ENCODE peak calls at places on chromosomes 11 and 22, in eight cellular contexts. K is neural progenitor cell, G is cardiac fibroblast, U is lung, B is astrocyte, C is right atrium auricular region, F is cardiac muscle cell, Y is neural crest cell. S is an unnamed sample.

GRCh38 chr11:9014826-9015225 is 11.0 kb upstream of the NRIP3 start:
- DNase-seq in B (peak; percentile 3), G (no peak), C (no peak), K (no peak), Y (no peak), F (no peak), U (no peak), S (no peak)

GRCh38 chr22:24968066-24968561 is 15.6 kb downstream of the KIAA1671 start:
- DNase-seq in F (peak; percentile 30), K (peak; percentile 54), Y (no peak), U (no peak), G (no peak), B (peak; percentile 34), C (no peak), S (peak; percentile 87)

GRCh38 chr22:34804588-34804987 is 261.4 kb upstream of the ISX start:
- DNase-seq in U (no peak), B (no peak), G (no peak), Y (no peak), K (peak; percentile 50), F (peak; percentile 53), C (no peak), S (no peak)

GRCh38 chr11:18588297-18589252 is at the start of gene UEVLD:
- DNase-seq in B (peak; percentile 85), U (peak; percentile 91), C (peak; percentile 93), K (peak; percentile 93), Y (peak; percentile 82), F (peak; percentile 93), G (peak; percentile 93), S (peak; percentile 87)

GRCh38 chr11:73866586-73866996 is 10.1 kb downstream of the COA4 start:
- DNase-seq in C (peak; percentile 69), B (peak; percentile 88), F (no peak), Y (no peak), K (no peak), G (peak; percentile 91), U (peak; percentile 34), S (peak; percentile 75)

GRCh38 chr11:12269104-12269441 is 108.3 kb upstream of the PARVA start:
- DNase-seq in U (peak; percentile 80), G (peak; percentile 26), Y (no peak), K (no peak), F (no peak), B (no peak), C (no peak), S (peak; percentile 74)

GRCh38 chr11:119361056-119361787 is 14.7 kb upstream of the MFRP start:
- DNase-seq in U (peak; percentile 69), B (peak; percentile 73), G (peak; percentile 59), Y (no peak), F (peak; percentile 87), K (peak; percentile 91), C (no peak), S (peak; percentile 99)

GRCh38 chr11:45918331-45918941 is 759 bp upstream of the PEX16 start:
- DNase-seq in Y (peak; percentile 73), F (peak; percentile 84), B (peak; percentile 44), G (peak; percentile 77), U (peak; percentile 87), K (peak; percentile 79), C (peak; percentile 87), S (peak; percentile 77)

GRCh38 chr11:60345489-60345888 is 18.4 kb downstream of the MS4A6E start:
- DNase-seq in U (no peak), F (peak; percentile 57), Y (peak; percentile 20), B (no peak), C (no peak), G (no peak), K (peak; percentile 39), S (peak; percentile 42)

GRCh38 chr22:36528336-36528735 is 630 bp downstream of the EIF3D start:
- DNase-seq in G (no peak), K (no peak), F (peak; percentile 49), B (no peak), C (no peak), U (no peak), Y (no peak), S (no peak)

GRCh38 chr22:23061471-23062280 is 8.6 kb upstream of the GNAZ start:
- DNase-seq in G (no peak), F (no peak), U (no peak), B (no peak), K (no peak), Y (no peak), C (peak; percentile 46), S (no peak)

GRCh38 chr11:57406337-57406904 is 16.0 kb upstream of the PRG2 start:
- DNase-seq in B (peak; percentile 42), G (peak; percentile 46), U (no peak), K (no peak), C (no peak), F (no peak), Y (no peak), S (no peak)

GRCh38 chr22:29744902-29745301 is 21.9 kb downstream of the ZMAT5 start:
- DNase-seq in C (no peak), G (peak; percentile 39), U (no peak), B (no peak), Y (no peak), F (no peak), K (no peak), S (peak; percentile 91)

GRCh38 chr11:134332189-134332631 is 422 bp downstream of the GLB1L2 start:
- DNase-seq in U (no peak), G (no peak), B (no peak), C (no peak), Y (peak; percentile 29), K (peak; percentile 75), F (peak; percentile 28), S (peak; percentile 6)

GRCh38 chr11:72773291-72773690 is 20.6 kb downstream of the STARD10 start:
- DNase-seq in U (no peak), G (peak; percentile 86), K (no peak), C (peak; percentile 81), F (no peak), Y (no peak), B (peak; percentile 90), S (peak; percentile 62)

GRCh38 chr22:42608481-42609361 is 6.0 kb downstream of the POLDIP3 start:
- DNase-seq in C (no peak), F (no peak), K (peak; percentile 31), U (no peak), B (peak; percentile 66), G (peak; percentile 64), Y (no peak), S (peak; percentile 39)

GRCh38 chr11:46721286-46721685 is 2.3 kb downstream of the F2 start:
- DNase-seq in F (no peak), G (no peak), Y (no peak), U (no peak), C (no peak), B (no peak), K (no peak), S (no peak)

GRCh38 chr11:47271961-47272661 is 2.2 kb downstream of the MADD start:
- DNase-seq in C (no peak), G (no peak), U (no peak), F (peak; percentile 83), Y (no peak), K (no peak), B (no peak), S (no peak)

GRCh38 chr22:30615543-30615954 is 8.6 kb downstream of the TCN2 start:
- DNase-seq in U (no peak), K (no peak), C (no peak), B (no peak), F (no peak), G (no peak), Y (no peak), S (no peak)

GRCh38 chr22:50084085-50084484 is 1.1 kb downstream of the MLC1 start:
- DNase-seq in B (no peak), C (no peak), Y (no peak), U (no peak), K (no peak), G (no peak), F (no peak), S (no peak)

GRCh38 chr11:111417766-111418435 is 38.8 kb upstream of the POU2AF1 start:
- DNase-seq in G (peak; percentile 39), F (no peak), B (peak; percentile 71), C (no peak), Y (no peak), K (no peak), U (no peak), S (no peak)

GRCh38 chr11:41534861-41535260 is 75.4 kb upstream of the LRRC4C start:
- DNase-seq in G (no peak), Y (no peak), C (no peak), F (no peak), U (no peak), B (no peak), K (no peak), S (no peak)
- TF ChIP-seq CTCF in G (no peak), Y (no peak), C (no peak), F (no peak), U (no peak), B (no peak), K (no peak), S (no peak)

DNA sequence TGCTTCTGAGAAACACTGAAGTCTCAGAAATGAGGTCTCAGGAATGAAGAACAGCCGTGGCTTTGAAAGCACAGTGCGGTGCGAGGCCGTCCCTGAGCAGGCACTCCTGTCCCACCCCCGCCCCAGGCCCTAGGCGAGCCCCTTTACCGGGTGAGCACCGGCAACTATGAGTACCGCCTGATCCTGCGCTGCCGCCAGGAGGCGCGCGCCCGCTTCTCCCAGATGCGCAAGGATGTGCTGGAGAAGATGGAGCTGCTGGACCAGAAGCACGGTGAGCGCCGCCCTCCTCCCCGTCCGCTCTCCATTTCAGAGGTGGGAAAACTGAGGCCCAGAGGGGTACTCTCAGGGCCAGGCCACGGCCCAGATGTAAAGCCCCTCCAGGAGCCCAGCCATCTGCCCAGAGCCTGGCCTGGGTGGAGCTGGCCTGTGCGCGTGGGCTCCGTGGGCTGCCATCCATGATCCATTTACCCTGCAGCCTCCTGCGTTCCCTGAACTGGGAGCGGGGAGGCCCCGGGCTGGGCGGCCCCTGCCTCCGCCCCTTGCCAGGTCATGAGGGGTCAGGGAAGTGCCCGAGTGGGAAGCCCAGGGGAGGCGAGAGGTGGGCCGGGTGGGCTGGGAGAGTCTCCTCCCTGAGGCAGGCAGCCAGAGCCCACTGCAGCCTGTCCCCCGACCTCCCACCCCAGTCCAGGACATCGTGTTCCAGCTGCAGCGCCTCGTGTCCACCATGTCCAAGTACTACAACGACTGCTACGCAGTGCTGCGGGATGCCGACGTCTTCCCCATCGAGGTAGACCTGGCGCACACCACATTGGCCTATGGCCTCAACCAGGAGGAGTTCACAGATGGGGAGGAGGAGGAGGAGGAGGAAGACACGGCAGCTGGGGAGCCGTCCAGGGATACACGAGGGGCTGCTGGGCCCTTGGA is 9.5 kb downstream of the SLC16A8 start:
- DNase-seq in K (peak; percentile 67), F (no peak), U (no peak), C (no peak), Y (no peak), B (no peak), G (peak; percentile 65), S (no peak)
- TF ChIP-seq CTCF in K (peak; percentile 59), F (peak; percentile 67), U (no peak), C (no peak), Y (peak; percentile 50), B (peak; percentile 29), G (peak; percentile 62), S (no peak)

GRCh38 chr11:6648505-6648904 is 7.1 kb downstream of the DCHS1 start:
- DNase-seq in F (no peak), Y (no peak), K (no peak), B (no peak), U (no peak), G (no peak), C (peak; percentile 54), S (no peak)
- TF ChIP-seq CTCF in F (no peak), Y (no peak), K (no peak), B (no peak), U (no peak), G (no peak), C (no peak), S (no peak)

DNA sequence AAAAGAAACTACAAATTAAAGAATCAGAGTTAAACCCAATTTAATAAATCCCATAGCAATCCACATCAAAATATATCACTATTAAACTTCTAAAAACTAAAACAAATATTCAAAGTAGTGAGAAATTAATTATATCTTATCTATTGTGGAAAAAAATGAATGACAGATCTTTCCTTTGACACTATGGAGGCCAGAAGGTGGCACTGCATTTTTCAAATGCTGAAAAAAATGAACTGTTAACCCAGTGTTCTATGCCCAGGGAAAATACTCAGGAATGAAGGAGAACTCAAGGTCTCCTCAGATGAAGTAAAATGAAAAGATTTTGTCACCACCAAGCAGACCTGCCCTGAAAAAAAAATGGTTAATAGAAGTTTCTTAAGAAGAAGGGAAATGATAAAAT is 27.7 kb downstream of the TYR start:
- DNase-seq in U (no peak), F (no peak), G (no peak), K (no peak), C (no peak), B (no peak), Y (no peak), S (no peak)
- TF ChIP-seq CTCF in U (no peak), F (no peak), G (no peak), K (peak; percentile 5), C (no peak), B (no peak), Y (no peak), S (no peak)